ENCODE peak calls at places on chromosomes 2 and 18, in four cellular contexts. L is spleen, M is heart left ventricle, Q is RWPE1. P is an unnamed sample.

GRCh38 chr2:108267117-108267516 is 21.6 kb upstream of the SULT1C2 start:
- DNase-seq in L (no peak), M (no peak), Q (no peak), P (no peak)

GRCh38 chr2:37585982-37586621 is 85.3 kb downstream of the CDC42EP3 start:
- DNase-seq in L (no peak), M (peak), Q (peak), P (no peak)

GRCh38 chr2:11260979-11261378 is 83.5 kb downstream of the ROCK2 start:
- DNase-seq in L (no peak), M (no peak), Q (no peak), P (no peak)

GRCh38 chr18:8656226-8656625 is 47.0 kb downstream of the RAB12 start:
- DNase-seq in L (no peak), M (no peak), Q (no peak), P (peak)

GRCh38 chr18:48173557-48173956 is 235.6 kb downstream of the ZBTB7C start:
- DNase-seq in L (no peak), M (no peak), Q (no peak), P (no peak)

GRCh38 chr2:65185012-65185411 is 42.6 kb upstream of the ACTR2 start:
- DNase-seq in L (no peak), M (no peak), Q (no peak), P (no peak)

GRCh38 chr18:31278609-31279071 is 39.3 kb upstream of the DSG1 start:
- DNase-seq in L (no peak), M (no peak), Q (no peak), P (no peak)

GRCh38 chr2:108970369-108970768 is 18.7 kb downstream of the EDAR start:
- DNase-seq in L (no peak), M (no peak), Q (no peak), P (no peak)

GRCh38 chr18:12907258-12907925 is 23.4 kb upstream of the PTPN2 start:
- DNase-seq in L (no peak), M (no peak), Q (no peak), P (no peak)

GRCh38 chr2:74587664-74588277 is 33.3 kb downstream of the DOK1 start:
- DNase-seq in L (no peak), M (peak), Q (peak), P (peak)

GRCh38 chr2:46258937-46259781 is 38.0 kb upstream of the EPAS1 start:
- DNase-seq in L (no peak), M (no peak), Q (no peak), P (no peak)

GRCh38 chr2:30934071-30934470 is 126.8 kb upstream of the CAPN13 start:
- DNase-seq in L (no peak), M (no peak), Q (no peak), P (no peak)

GRCh38 chr2:208249241-208249640 is 5.6 kb downstream of the IDH1 start:
- DNase-seq in L (no peak), M (no peak), Q (no peak), P (no peak)

GRCh38 chr18:77376733-77377094 is 127.1 kb downstream of the GALR1 start:
- DNase-seq in L (no peak), M (no peak), Q (no peak), P (no peak)

GRCh38 chr18:72360628-72361027 is 183.5 kb downstream of the CBLN2 start:
- DNase-seq in L (no peak), M (no peak), Q (no peak), P (no peak)

GRCh38 chr2:240629968-240630770 is 4.9 kb downstream of the GPR35 start:
- DNase-seq in L (peak), M (peak), Q (no peak), P (no peak)

GRCh38 chr2:240930631-240931318 is 24.6 kb downstream of the CROCC2 start:
- DNase-seq in L (peak), M (no peak), Q (no peak), P (peak)

GRCh38 chr2:184004289-184004944 is 593.9 kb upstream of the ZNF804A start:
- DNase-seq in L (no peak), M (no peak), Q (no peak), P (no peak)

GRCh38 chr2:134432438-134432883 is 178.6 kb downstream of the MGAT5 start:
- DNase-seq in L (no peak), M (no peak), Q (no peak), P (no peak)

GRCh38 chr2:30433902-30434301 is 13.1 kb upstream of the LCLAT1 start:
- DNase-seq in L (no peak), M (no peak), Q (no peak), P (no peak)

GRCh38 chr18:55384551-55385275 is 203.3 kb downstream of the TCF4 start:
- DNase-seq in L (no peak), M (no peak), Q (no peak), P (peak)

GRCh38 chr2:105261061-105261460 is 19.5 kb downstream of the GPR45 start:
- DNase-seq in L (no peak), M (no peak), Q (peak), P (no peak)

GRCh38 chr18:73121207-73121606 is 253.4 kb upstream of the NETO1 start:
- DNase-seq in L (no peak), M (no peak), Q (no peak), P (no peak)

GRCh38 chr18:59343916-59344315 is 15.1 kb downstream of the LMAN1 start:
- DNase-seq in L (no peak), M (no peak), Q (no peak), P (no peak)

GRCh38 chr2:16259010-16259409 is 318.7 kb downstream of the MYCN start:
- DNase-seq in L (no peak), M (no peak), Q (no peak), P (no peak)

GRCh38 chr2:168577885-168578284 is 121.8 kb downstream of the CERS6 start:
- DNase-seq in L (no peak), M (no peak), Q (no peak), P (no peak)

GRCh38 chr2:197207106-197207505 is 103.5 kb downstream of the ANKRD44 start:
- DNase-seq in L (no peak), M (no peak), Q (no peak), P (no peak)

GRCh38 chr2:183505911-183506310 is 381.7 kb downstream of the NUP35 start:
- DNase-seq in L (no peak), M (no peak), Q (no peak), P (no peak)

GRCh38 chr2:45128580-45128997 is 119.3 kb upstream of the SIX2 start:
- DNase-seq in L (no peak), M (peak), Q (peak), P (peak)

GRCh38 chr18:23982154-23983071 is 32.1 kb upstream of the TTC39C start:
- DNase-seq in L (no peak), M (peak), Q (no peak), P (no peak)

GRCh38 chr2:191566347-191566746 is 111.6 kb upstream of the NABP1 start:
- DNase-seq in L (no peak), M (peak), Q (peak), P (peak)

GRCh38 chr2:11239718-11240462 is 84.6 kb downstream of the SLC66A3 start:
- DNase-seq in L (no peak), M (no peak), Q (no peak), P (peak)

GRCh38 chr2:67516899-67517530 is 119.9 kb downstream of the ETAA1 start:
- DNase-seq in L (no peak), M (no peak), Q (no peak), P (no peak)

GRCh38 chr2:171855401-171855800 is 38.6 kb downstream of the SLC25A12 start:
- DNase-seq in L (no peak), M (no peak), Q (no peak), P (peak)

GRCh38 chr2:110105608-110106467 is 9.8 kb downstream of the MALL start:
- DNase-seq in L (no peak), M (no peak), Q (peak), P (no peak)
- H3K27ac ChIP-seq in L (no peak), M (no peak), Q (peak), P (no peak)

DNA sequence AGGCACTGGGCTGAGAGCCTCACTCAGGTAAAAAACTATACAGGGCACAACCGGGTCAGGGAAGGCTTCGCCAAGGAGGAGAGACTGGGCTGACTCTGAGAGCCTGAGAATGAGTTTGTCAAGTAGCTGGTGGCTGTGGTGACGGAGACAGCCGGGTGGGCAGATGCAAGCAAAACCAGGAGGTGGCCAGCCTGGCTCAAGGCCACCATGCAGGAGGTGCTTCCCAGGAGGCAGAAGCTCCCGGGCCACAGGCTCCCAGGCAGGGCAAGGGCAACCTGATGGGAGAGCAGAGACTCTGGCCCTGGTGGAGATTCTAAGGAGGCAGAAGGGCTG is 2.9 kb upstream of the INHBB start:
- DNase-seq in L (no peak), M (no peak), Q (no peak), P (no peak)
- H3K27ac ChIP-seq in L (no peak), M (no peak), Q (no peak), P (no peak)

DNA sequence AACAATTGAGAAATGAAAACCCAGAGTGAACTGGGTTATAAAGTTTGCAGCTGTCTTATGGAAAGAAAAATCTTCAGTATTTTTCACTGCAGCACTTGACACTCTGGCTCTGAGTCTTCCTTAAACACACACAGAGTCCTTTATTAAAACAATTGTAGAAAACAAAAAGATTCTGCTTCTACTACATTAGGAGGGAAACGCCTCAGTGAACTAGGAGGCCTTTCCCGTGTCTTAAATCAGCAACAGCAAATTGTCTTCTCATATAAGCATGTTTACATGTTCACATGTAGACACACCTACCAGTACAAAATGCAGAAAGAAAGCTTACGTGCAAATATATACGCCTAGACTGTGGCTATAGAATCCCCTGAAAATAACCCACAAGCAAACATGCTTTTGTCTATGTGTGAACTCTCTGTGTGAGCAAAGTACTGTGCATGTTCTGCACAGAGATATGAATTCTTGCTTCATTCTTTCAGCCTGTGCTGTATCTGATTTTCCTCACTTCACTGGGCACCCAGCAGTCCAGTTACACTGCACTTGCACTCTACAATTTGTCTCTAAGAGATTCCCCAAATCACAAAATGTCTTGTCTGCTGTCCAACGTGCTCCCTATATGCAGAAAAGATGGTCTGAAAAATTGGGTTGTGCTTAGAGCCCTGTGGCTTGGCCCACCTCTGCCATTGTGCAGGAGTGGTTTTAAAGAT is 24.5 kb downstream of the ZEB2 start:
- DNase-seq in L (no peak), M (no peak), Q (no peak), P (no peak)
- H3K27ac ChIP-seq in L (peak), M (peak), Q (no peak), P (peak)

GRCh38 chr2:221926327-221926726 is 354.2 kb upstream of the EPHA4 start:
- DNase-seq in L (no peak), M (no peak), Q (no peak), P (no peak)

GRCh38 chr2:221929259-221929658 is 357.2 kb upstream of the EPHA4 start:
- DNase-seq in L (no peak), M (no peak), Q (no peak), P (no peak)

DNA sequence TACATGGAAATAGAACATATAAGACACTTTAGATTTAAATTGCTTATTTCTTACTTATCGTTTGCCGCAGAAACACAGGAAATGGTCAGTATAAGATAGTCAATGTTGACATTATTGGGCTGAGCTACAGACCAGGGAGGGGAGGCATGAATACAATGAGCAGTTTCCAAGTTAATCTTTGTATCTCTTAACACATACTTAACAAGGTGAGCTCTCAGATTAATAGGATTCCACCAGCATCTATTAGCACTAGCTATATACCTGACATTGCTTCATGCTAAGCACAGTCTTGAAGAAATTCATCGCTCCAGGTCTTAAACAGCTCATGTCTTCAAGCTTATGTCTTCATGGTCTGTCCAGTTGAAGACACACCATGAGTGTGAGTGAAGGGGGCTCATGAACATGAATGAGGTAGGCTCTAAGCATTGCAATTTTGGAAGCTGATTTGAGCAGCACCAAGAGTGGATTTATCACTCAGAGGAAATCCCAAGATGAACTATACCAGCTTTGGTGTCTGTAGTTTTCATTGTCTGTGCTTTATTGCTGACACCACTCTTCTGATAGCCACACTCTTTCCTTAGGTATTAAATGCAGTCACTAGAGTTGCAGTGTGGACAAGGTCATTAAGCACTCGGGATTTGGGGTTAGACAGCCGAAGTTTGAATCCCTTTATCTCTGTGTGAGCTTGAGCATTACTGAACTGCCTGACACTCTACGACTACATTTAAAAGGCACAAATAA is 359.3 kb upstream of the EPHA4 start:
- DNase-seq in L (no peak), M (no peak), Q (no peak), P (no peak)
- H3K27ac ChIP-seq in L (no peak), M (no peak), Q (no peak), P (no peak)